ENCODE peak calls at places on chromosomes 2 and 18, in six cellular contexts. One of them, this sample, is unnamed. For H4K20me1, the result is how much of the 10 kb centered on the place peaks cover.

GRCh38 chr2:64451051-64451450 is 2.9 kb upstream of the LGALSL start:
- DNase-seq in IMR-90: no peak
- DNase-seq in endothelial cell of umbilical vein: no peak
- DNase-seq in mammary epithelial cell: no peak
- DNase-seq in H9: no peak
- DNase-seq in SK-N-SH: no peak
- DNase-seq in this sample: no peak

GRCh38 chr2:54469484-54470053 is 13.4 kb downstream of the SPTBN1 start:
- DNase-seq in mammary epithelial cell: no peak
- DNase-seq in endothelial cell of umbilical vein: peak
- DNase-seq in H9: no peak
- DNase-seq in IMR-90: no peak
- DNase-seq in SK-N-SH: peak
- DNase-seq in this sample: no peak

GRCh38 chr2:191020742-191021381 is 6.9 kb upstream of the STAT1 start:
- DNase-seq in endothelial cell of umbilical vein: no peak
- DNase-seq in IMR-90: peak
- DNase-seq in H9: no peak
- DNase-seq in mammary epithelial cell: peak
- DNase-seq in SK-N-SH: no peak
- DNase-seq in this sample: peak

GRCh38 chr2:233406865-233407264 is 52.6 kb downstream of the DGKD start:
- DNase-seq in mammary epithelial cell: no peak
- DNase-seq in endothelial cell of umbilical vein: no peak
- DNase-seq in H9: no peak
- DNase-seq in IMR-90: no peak
- DNase-seq in SK-N-SH: no peak
- DNase-seq in this sample: no peak

GRCh38 chr2:224577541-224577940 is 7.6 kb downstream of the CUL3 start:
- DNase-seq in IMR-90: no peak
- DNase-seq in H9: no peak
- DNase-seq in mammary epithelial cell: no peak
- DNase-seq in endothelial cell of umbilical vein: no peak
- DNase-seq in SK-N-SH: no peak
- DNase-seq in this sample: no peak

GRCh38 chr2:176093145-176093888 is 796 bp downstream of the HOXD13 start:
- DNase-seq in H9: peak
- DNase-seq in IMR-90: no peak
- DNase-seq in SK-N-SH: peak
- DNase-seq in mammary epithelial cell: no peak
- DNase-seq in endothelial cell of umbilical vein: no peak
- DNase-seq in this sample: peak

GRCh38 chr2:36450466-36451196 is 95.1 kb downstream of the CRIM1 start:
- DNase-seq in IMR-90: peak
- DNase-seq in mammary epithelial cell: peak
- DNase-seq in SK-N-SH: no peak
- DNase-seq in H9: no peak
- DNase-seq in endothelial cell of umbilical vein: no peak
- DNase-seq in this sample: peak

GRCh38 chr18:76594966-76595365 is 99.9 kb upstream of the ZNF516 start:
- DNase-seq in H9: no peak
- DNase-seq in mammary epithelial cell: no peak
- DNase-seq in endothelial cell of umbilical vein: no peak
- DNase-seq in IMR-90: no peak
- DNase-seq in SK-N-SH: no peak
- DNase-seq in this sample: no peak

GRCh38 chr2:128346291-128346690 is 27.6 kb upstream of the HS6ST1 start:
- DNase-seq in mammary epithelial cell: no peak
- DNase-seq in SK-N-SH: no peak
- DNase-seq in H9: no peak
- DNase-seq in endothelial cell of umbilical vein: no peak
- DNase-seq in IMR-90: no peak
- DNase-seq in this sample: no peak

GRCh38 chr2:45177870-45178269 is 168.6 kb upstream of the SIX2 start:
- DNase-seq in SK-N-SH: no peak
- DNase-seq in IMR-90: peak
- DNase-seq in H9: no peak
- DNase-seq in endothelial cell of umbilical vein: no peak
- DNase-seq in mammary epithelial cell: peak
- DNase-seq in this sample: peak

GRCh38 chr2:220006152-220006551 is 378.7 kb downstream of the SLC4A3 start:
- DNase-seq in endothelial cell of umbilical vein: no peak
- DNase-seq in H9: no peak
- DNase-seq in mammary epithelial cell: peak
- DNase-seq in IMR-90: peak
- DNase-seq in SK-N-SH: no peak
- DNase-seq in this sample: no peak

GRCh38 chr2:3464401-3465005 is 54.8 kb downstream of the ADI1 start:
- DNase-seq in H9: no peak
- DNase-seq in endothelial cell of umbilical vein: no peak
- DNase-seq in IMR-90: no peak
- DNase-seq in SK-N-SH: no peak
- DNase-seq in mammary epithelial cell: no peak
- DNase-seq in this sample: no peak

GRCh38 chr2:239440511-239440959 is 39.7 kb upstream of the HDAC4 start:
- DNase-seq in endothelial cell of umbilical vein: peak
- DNase-seq in SK-N-SH: no peak
- DNase-seq in mammary epithelial cell: no peak
- DNase-seq in H9: no peak
- DNase-seq in IMR-90: no peak
- DNase-seq in this sample: no peak

GRCh38 chr2:13193900-13194299 is 477.2 kb downstream of the TRIB2 start:
- DNase-seq in endothelial cell of umbilical vein: no peak
- DNase-seq in mammary epithelial cell: peak
- DNase-seq in SK-N-SH: peak
- DNase-seq in IMR-90: peak
- DNase-seq in H9: no peak
- DNase-seq in this sample: peak

GRCh38 chr2:48343571-48344440 is 186.1 kb upstream of the STON1 start:
- DNase-seq in SK-N-SH: peak
- DNase-seq in mammary epithelial cell: peak
- DNase-seq in endothelial cell of umbilical vein: peak
- DNase-seq in H9: no peak
- DNase-seq in IMR-90: peak
- DNase-seq in this sample: peak

GRCh38 chr18:10230072-10230471 is 224.4 kb upstream of the APCDD1 start:
- DNase-seq in IMR-90: peak
- DNase-seq in H9: peak
- DNase-seq in SK-N-SH: no peak
- DNase-seq in mammary epithelial cell: peak
- DNase-seq in endothelial cell of umbilical vein: peak
- DNase-seq in this sample: peak

GRCh38 chr18:79483971-79484491 is 88.3 kb downstream of the NFATC1 start:
- DNase-seq in IMR-90: no peak
- DNase-seq in H9: no peak
- DNase-seq in SK-N-SH: no peak
- DNase-seq in mammary epithelial cell: no peak
- DNase-seq in endothelial cell of umbilical vein: no peak
- DNase-seq in this sample: no peak

GRCh38 chr2:7011376-7012083 is 94.3 kb downstream of the RNF144A start:
- DNase-seq in mammary epithelial cell: peak
- DNase-seq in IMR-90: no peak
- DNase-seq in endothelial cell of umbilical vein: no peak
- DNase-seq in SK-N-SH: no peak
- DNase-seq in H9: no peak
- DNase-seq in this sample: peak

GRCh38 chr18:44841769-44842587 is 161.3 kb downstream of the SETBP1 start:
- DNase-seq in endothelial cell of umbilical vein: no peak
- DNase-seq in SK-N-SH: no peak
- DNase-seq in mammary epithelial cell: no peak
- DNase-seq in IMR-90: no peak
- DNase-seq in H9: no peak
- DNase-seq in this sample: no peak

GRCh38 chr18:44840053-44840826 is 159.6 kb downstream of the SETBP1 start:
- DNase-seq in IMR-90: no peak
- DNase-seq in H9: no peak
- DNase-seq in mammary epithelial cell: no peak
- DNase-seq in endothelial cell of umbilical vein: no peak
- DNase-seq in SK-N-SH: no peak
- DNase-seq in this sample: no peak

GRCh38 chr18:44839239-44839666 is 158.6 kb downstream of the SETBP1 start:
- DNase-seq in mammary epithelial cell: peak
- DNase-seq in SK-N-SH: no peak
- DNase-seq in IMR-90: peak
- DNase-seq in endothelial cell of umbilical vein: peak
- DNase-seq in H9: peak
- DNase-seq in this sample: peak

GRCh38 chr18:44842588-44843412 is 162.1 kb downstream of the SETBP1 start:
- DNase-seq in H9: no peak
- DNase-seq in SK-N-SH: no peak
- DNase-seq in mammary epithelial cell: no peak
- DNase-seq in endothelial cell of umbilical vein: no peak
- DNase-seq in IMR-90: no peak
- DNase-seq in this sample: no peak

GRCh38 chr18:44841221-44841620 is 160.5 kb downstream of the SETBP1 start:
- DNase-seq in H9: no peak
- DNase-seq in SK-N-SH: no peak
- DNase-seq in mammary epithelial cell: peak
- DNase-seq in endothelial cell of umbilical vein: no peak
- DNase-seq in IMR-90: no peak
- DNase-seq in this sample: peak
- H4K20me1 ChIP-seq in H9: under half
- H4K20me1 ChIP-seq in SK-N-SH: under half
- H4K20me1 ChIP-seq in mammary epithelial cell: under half
- H4K20me1 ChIP-seq in endothelial cell of umbilical vein: under half
- H4K20me1 ChIP-seq in IMR-90: under half
- H4K20me1 ChIP-seq in this sample: under half

GRCh38 chr18:54712315-54712714 is 116.0 kb upstream of the RAB27B start:
- DNase-seq in IMR-90: peak
- DNase-seq in mammary epithelial cell: peak
- DNase-seq in H9: no peak
- DNase-seq in endothelial cell of umbilical vein: peak
- DNase-seq in SK-N-SH: no peak
- DNase-seq in this sample: peak
- H3K9ac ChIP-seq in IMR-90: no peak
- H3K9ac ChIP-seq in mammary epithelial cell: no peak
- H3K9ac ChIP-seq in H9: no peak
- H3K9ac ChIP-seq in endothelial cell of umbilical vein: no peak
- H3K9ac ChIP-seq in SK-N-SH: no peak
- H3K9ac ChIP-seq in this sample: no peak

GRCh38 chr2:16189019-16189850 is 248.9 kb downstream of the MYCN start:
- DNase-seq in H9: no peak
- DNase-seq in mammary epithelial cell: no peak
- DNase-seq in SK-N-SH: no peak
- DNase-seq in endothelial cell of umbilical vein: no peak
- DNase-seq in IMR-90: no peak
- DNase-seq in this sample: no peak
- H4K20me1 ChIP-seq in H9: under half
- H4K20me1 ChIP-seq in mammary epithelial cell: under half
- H4K20me1 ChIP-seq in SK-N-SH: under half
- H4K20me1 ChIP-seq in endothelial cell of umbilical vein: under half
- H4K20me1 ChIP-seq in IMR-90: under half
- H4K20me1 ChIP-seq in this sample: under half

GRCh38 chr2:164836907-164837306 is 4.7 kb downstream of the COBLL1 start:
- DNase-seq in IMR-90: no peak
- DNase-seq in SK-N-SH: no peak
- DNase-seq in H9: no peak
- DNase-seq in endothelial cell of umbilical vein: no peak
- DNase-seq in mammary epithelial cell: no peak
- DNase-seq in this sample: no peak

GRCh38 chr2:164835302-164835701 is 6.3 kb downstream of the COBLL1 start:
- DNase-seq in SK-N-SH: no peak
- DNase-seq in mammary epithelial cell: no peak
- DNase-seq in IMR-90: no peak
- DNase-seq in endothelial cell of umbilical vein: no peak
- DNase-seq in H9: no peak
- DNase-seq in this sample: no peak

GRCh38 chr2:164826293-164827243 is 15.1 kb downstream of the COBLL1 start:
- DNase-seq in endothelial cell of umbilical vein: peak
- DNase-seq in H9: no peak
- DNase-seq in mammary epithelial cell: peak
- DNase-seq in IMR-90: peak
- DNase-seq in SK-N-SH: peak
- DNase-seq in this sample: peak

GRCh38 chr2:164831887-164832286 is 9.7 kb downstream of the COBLL1 start:
- DNase-seq in H9: no peak
- DNase-seq in mammary epithelial cell: no peak
- DNase-seq in SK-N-SH: no peak
- DNase-seq in IMR-90: no peak
- DNase-seq in endothelial cell of umbilical vein: peak
- DNase-seq in this sample: no peak

DNA sequence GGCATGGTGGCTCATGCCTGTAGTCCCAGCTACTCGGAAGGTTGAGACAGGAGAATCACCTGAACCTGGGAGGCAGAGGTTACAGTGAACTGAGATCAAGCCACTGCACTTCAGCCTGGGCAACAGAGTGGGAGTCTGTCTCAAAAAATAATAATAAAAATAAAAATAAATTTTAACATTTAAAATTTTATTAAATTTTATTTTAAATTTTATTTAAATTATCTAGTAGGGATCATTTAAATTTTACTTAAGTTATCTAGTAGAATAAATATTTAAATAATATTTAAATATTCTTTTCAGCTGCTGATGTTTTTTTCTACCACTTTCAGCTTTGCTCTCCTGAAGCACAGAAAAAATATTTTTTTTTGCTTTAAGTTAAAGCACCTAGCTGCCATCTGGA is 10.4 kb downstream of the COBLL1 start:
- DNase-seq in IMR-90: no peak
- DNase-seq in SK-N-SH: no peak
- DNase-seq in endothelial cell of umbilical vein: no peak
- DNase-seq in mammary epithelial cell: no peak
- DNase-seq in H9: no peak
- DNase-seq in this sample: no peak
- H3K9ac ChIP-seq in IMR-90: no peak
- H3K9ac ChIP-seq in SK-N-SH: no peak
- H3K9ac ChIP-seq in endothelial cell of umbilical vein: no peak
- H3K9ac ChIP-seq in mammary epithelial cell: no peak
- H3K9ac ChIP-seq in H9: no peak
- H3K9ac ChIP-seq in this sample: no peak

DNA sequence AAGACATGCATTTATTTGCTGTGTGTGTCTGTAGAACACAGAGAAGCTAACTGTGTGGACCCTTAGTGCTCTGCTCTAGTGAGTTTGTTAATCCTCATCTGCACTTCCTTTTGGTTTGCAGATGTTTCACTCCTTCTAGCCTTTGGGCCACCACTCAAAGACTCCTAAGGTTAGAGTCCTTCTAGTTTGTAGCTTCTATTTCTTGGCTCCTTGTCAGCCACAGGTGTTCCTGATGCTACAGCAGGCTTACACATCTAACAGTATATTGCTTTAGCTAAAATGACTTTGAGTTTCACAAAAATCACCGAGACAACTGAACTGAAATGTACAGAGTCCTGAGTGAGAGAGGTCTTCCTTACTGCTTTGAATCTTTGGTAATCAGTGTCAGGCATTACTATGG is 551.4 kb downstream of the NRXN1 start:
- DNase-seq in SK-N-SH: no peak
- DNase-seq in H9: no peak
- DNase-seq in IMR-90: no peak
- DNase-seq in endothelial cell of umbilical vein: no peak
- DNase-seq in mammary epithelial cell: no peak
- DNase-seq in this sample: no peak
- H4K20me1 ChIP-seq in SK-N-SH: under half
- H4K20me1 ChIP-seq in H9: under half
- H4K20me1 ChIP-seq in IMR-90: under half
- H4K20me1 ChIP-seq in endothelial cell of umbilical vein: under half
- H4K20me1 ChIP-seq in mammary epithelial cell: under half
- H4K20me1 ChIP-seq in this sample: under half